ENCODE peak calls at places on chromosomes 1 and 21, in seven cellular contexts. K, H, A, T, M, I and G are unnamed samples.

GRCh38 chr1:224082146-224082545 is 31.8 kb upstream of the FBXO28 start:
- DNase-seq in K (peak), H (no peak), A (no peak), T (no peak), M (no peak), I (peak), G (no peak)

GRCh38 chr1:8598060-8598724 is 219.2 kb downstream of the RERE start:
- DNase-seq in K (peak), H (no peak), A (peak), T (no peak), M (peak), I (peak), G (no peak)

GRCh38 chr1:152479792-152480595 is 30.6 kb upstream of the LCE5A start:
- DNase-seq in K (peak), H (no peak), A (peak), T (no peak), M (no peak), I (peak), G (no peak)

GRCh38 chr1:156524481-156524869 is 23.9 kb upstream of the MEF2D start:
- DNase-seq in K (no peak), H (no peak), A (no peak), T (no peak), M (no peak), I (no peak), G (no peak)

GRCh38 chr1:54745864-54746263 is 18.5 kb downstream of the PARS2 start:
- DNase-seq in K (no peak), H (no peak), A (no peak), T (no peak), M (no peak), I (no peak), G (no peak)

GRCh38 chr21:31339736-31340135 is 4.3 kb downstream of the TIAM1 start:
- DNase-seq in K (no peak), H (no peak), A (no peak), T (no peak), M (no peak), I (no peak), G (no peak)

GRCh38 chr1:11708554-11709350 is 17.2 kb downstream of the DRAXIN start:
- DNase-seq in K (no peak), H (no peak), A (no peak), T (no peak), M (no peak), I (no peak), G (no peak)

GRCh38 chr21:45104560-45104959 is 30.2 kb downstream of the ADARB1 start:
- DNase-seq in K (no peak), H (no peak), A (no peak), T (no peak), M (peak), I (peak), G (no peak)

GRCh38 chr1:205849619-205850355 is at the start of gene PM20D1:
- DNase-seq in K (peak), H (no peak), A (peak), T (no peak), M (no peak), I (peak), G (peak)